ENCODE peak calls at places on chromosomes 7 and 10, in ten cellular contexts. D is activated CD4-positive, alpha-beta T cell treated with anti-CD3 and anti-CD28 coated beads, Interleukin-2, amount 10 ng/mL, durations not matched to agents 7 days and 5 days; Z is osteocyte; T is AG08395; B is SK-MEL-5; H is foreskin keratinocyte; R is fibroblast of lung; A is activated naive CD8-positive, alpha-beta T cell treated with anti-CD3 and anti-CD28 coated beads, Interleukin-2, amount 10 ng/mL, durations not matched to agents 7 days and 5 days; S is AG08396; Q is stimulated activated CD4-positive, alpha-beta T cell treated with anti-CD3 and anti-CD28 coated beads, Interleukin-4, amount 100 ng/mL, for 24 hours. E is an unnamed sample.
A peak's percentile ranks its signal among the peaks of the same experiment; 100 is the strongest.

GRCh38 chr7:79778786-79779382 is 325.4 kb upstream of the MAGI2 start:
- DNase-seq in D (no peak), S (peak; percentile 61), T (peak; percentile 72), Z (no peak), A (no peak), H (peak; percentile 88), R (peak; percentile 90), Q (no peak), B (no peak), E (peak; percentile 80)

GRCh38 chr7:19508124-19508523 is 200.7 kb downstream of the POLR1F start:
- DNase-seq in T (no peak), Z (no peak), H (no peak), Q (no peak), R (no peak), B (no peak), A (no peak), D (no peak), S (no peak), E (no peak)

GRCh38 chr7:84337386-84337785 is 142.8 kb upstream of the SEMA3A start:
- DNase-seq in T (peak; percentile 4), Q (no peak), D (no peak), R (peak; percentile 65), H (peak; percentile 32), S (peak; percentile 6), B (no peak), Z (no peak), A (no peak), E (peak; percentile 54)

GRCh38 chr10:71631007-71631859 is 88.3 kb downstream of the C10orf105 start:
- DNase-seq in Z (no peak), H (no peak), Q (no peak), R (no peak), B (no peak), D (no peak), S (no peak), A (no peak), T (no peak), E (no peak)

GRCh38 chr7:80216996-80217842 is 82.6 kb downstream of the GNAI1 start:
- DNase-seq in B (no peak), Q (no peak), D (no peak), R (no peak), S (no peak), A (no peak), H (no peak), Z (no peak), T (no peak), E (no peak)

GRCh38 chr10:71314028-71314693 is 4.9 kb upstream of the SLC29A3 start:
- DNase-seq in A (peak; percentile 61), B (peak; percentile 59), T (peak; percentile 82), D (peak; percentile 52), Z (no peak), Q (peak; percentile 60), R (peak; percentile 43), H (no peak), S (peak; percentile 84), E (no peak)

GRCh38 chr7:116315293-116315692 is 105.0 kb downstream of the TES start:
- DNase-seq in S (no peak), Q (no peak), D (no peak), T (peak; percentile 45), Z (no peak), A (no peak), H (peak; percentile 98), B (no peak), R (peak; percentile 43), E (peak; percentile 33)

GRCh38 chr7:130926021-130926691 is 192.1 kb upstream of the KLF14 start:
- DNase-seq in Q (no peak), B (no peak), T (no peak), D (peak; percentile 39), S (no peak), Z (no peak), H (no peak), R (no peak), A (no peak), E (no peak)